ENCODE peak calls at places on chromosomes 16 and 17, in five cellular contexts. Z, X, N, A and T are unnamed samples.

GRCh38 chr17:47732399-47733046 is 513 bp upstream of the TBX21 start:
- DNase-seq in Z (no peak), X (no peak), N (no peak), A (no peak), T (no peak)

GRCh38 chr17:73956595-73957465 is 246.6 kb upstream of the RPL38 start:
- DNase-seq in Z (peak; percentile 45), X (peak; percentile 68), N (no peak), A (no peak), T (peak; percentile 4)

GRCh38 chr16:74031551-74031950 is 265.1 kb upstream of the PSMD7 start:
- DNase-seq in Z (no peak), X (no peak), N (no peak), A (no peak), T (no peak)

GRCh38 chr16:11752856-11753255 is 10.2 kb upstream of the TXNDC11 start:
- DNase-seq in Z (no peak), X (no peak), N (no peak), A (no peak), T (no peak)

GRCh38 chr16:56632160-56632847 is at the start of gene MT1M:
- DNase-seq in Z (peak; percentile 18), X (no peak), N (no peak), A (no peak), T (no peak)

GRCh38 chr17:5661486-5662125 is 77.3 kb upstream of the NLRP1 start:
- DNase-seq in Z (no peak), X (no peak), N (no peak), A (no peak), T (no peak)

GRCh38 chr16:13829712-13830304 is 90.1 kb upstream of the ERCC4 start:
- DNase-seq in Z (no peak), X (no peak), N (no peak), A (no peak), T (no peak)

GRCh38 chr16:72664122-72664479 is 383.8 kb downstream of the ZFHX3 start:
- DNase-seq in Z (no peak), X (no peak), N (no peak), A (no peak), T (peak; percentile 12)

GRCh38 chr17:69669441-69670178 is 255.1 kb downstream of the MAP2K6 start:
- DNase-seq in Z (no peak), X (no peak), N (no peak), A (no peak), T (no peak)

GRCh38 chr16:88317619-88317977 is 65.2 kb upstream of the ZNF469 start:
- DNase-seq in Z (no peak), X (no peak), N (no peak), A (no peak), T (no peak)

GRCh38 chr17:3972281-3972731 is 8.1 kb upstream of the ATP2A3 start:
- DNase-seq in Z (peak; percentile 50), X (peak; percentile 57), N (no peak), A (no peak), T (no peak)

GRCh38 chr16:24689128-24689527 is 40.3 kb upstream of the TNRC6A start:
- DNase-seq in Z (no peak), X (peak; percentile 26), N (no peak), A (no peak), T (peak; percentile 68)

GRCh38 chr16:87000007-87000406 is 317.2 kb downstream of the C16orf95 start:
- DNase-seq in Z (no peak), X (no peak), N (no peak), A (no peak), T (no peak)

GRCh38 chr17:16052486-16052885 is 52.9 kb downstream of the TTC19 start:
- DNase-seq in Z (no peak), X (no peak), N (no peak), A (no peak), T (no peak)

GRCh38 chr16:72085002-72085401 is 8.4 kb downstream of the TXNL4B start:
- DNase-seq in Z (no peak), X (no peak), N (no peak), A (no peak), T (no peak)

GRCh38 chr17:70086468-70086867 is 11.4 kb downstream of the KCNJ16 start:
- DNase-seq in Z (no peak), X (no peak), N (no peak), A (no peak), T (no peak)

GRCh38 chr17:14393723-14394122 is 92.8 kb downstream of the HS3ST3B1 start:
- DNase-seq in Z (no peak), X (no peak), N (no peak), A (no peak), T (no peak)

GRCh38 chr17:488993-489757 is 136.6 kb upstream of the RPH3AL start:
- DNase-seq in Z (peak; percentile 66), X (peak; percentile 36), N (no peak), A (no peak), T (peak; percentile 32)

GRCh38 chr16:87921236-87921773 is 15.0 kb downstream of the CA5A start:
- DNase-seq in Z (no peak), X (no peak), N (no peak), A (no peak), T (no peak)

GRCh38 chr17:47119746-47120520 is 69.2 kb downstream of the CDC27 start:
- DNase-seq in Z (no peak), X (no peak), N (no peak), A (no peak), T (peak; percentile 32)